ENCODE peak calls at places on chromosome 13, in four cellular contexts. C, M, Q and V are unnamed samples.

GRCh38 chr13:113840541-113841354 is 23.1 kb downstream of the GAS6 start:
- DNase-seq in M (no peak), C (no peak), Q (no peak), V (no peak)

GRCh38 chr13:96539791-96540190 is 449.9 kb downstream of the HS6ST3 start:
- DNase-seq in C (no peak), Q (no peak), M (no peak), V (no peak)

GRCh38 chr13:100495455-100495854 is 93.1 kb downstream of the GGACT start:
- DNase-seq in Q (no peak), C (no peak), M (no peak), V (no peak)

GRCh38 chr13:40895207-40895606 is 105.8 kb downstream of the SLC25A15 start:
- DNase-seq in C (no peak), Q (no peak), M (no peak), V (no peak)

GRCh38 chr13:24540236-24541126 is 27.9 kb upstream of the PARP4 start:
- DNase-seq in Q (no peak), M (no peak), C (no peak), V (no peak)

GRCh38 chr13:49996166-49996915 is 501 bp upstream of the TRIM13 start:
- DNase-seq in Q (peak; percentile 87), C (peak; percentile 97), M (peak; percentile 96), V (peak; percentile 97)

GRCh38 chr13:48244159-48244558 is 11.2 kb downstream of the ITM2B start:
- DNase-seq in Q (no peak), C (no peak), M (no peak), V (no peak)

GRCh38 chr13:33764716-33765115 is 53.2 kb upstream of the RFC3 start:
- DNase-seq in Q (no peak), C (no peak), M (no peak), V (no peak)

GRCh38 chr13:20721454-20722357 is 18.2 kb downstream of the IL17D start:
- DNase-seq in Q (no peak), C (no peak), M (peak; percentile 63), V (no peak)

GRCh38 chr13:32086366-32086765 is 54.8 kb downstream of the FRY start:
- DNase-seq in C (no peak), M (no peak), Q (no peak), V (no peak)

GRCh38 chr13:79614519-79614918 is 133.6 kb downstream of the NDFIP2 start:
- DNase-seq in Q (no peak), M (no peak), C (no peak), V (no peak)

GRCh38 chr13:38577048-38577447 is 109.8 kb upstream of the FREM2 start:
- DNase-seq in C (no peak), M (no peak), Q (no peak), V (no peak)

GRCh38 chr13:81609335-81609734 is 1268.4 kb upstream of the SPRY2 start:
- DNase-seq in C (no peak), Q (no peak), M (no peak), V (no peak)

GRCh38 chr13:94858856-94859811 is 146.8 kb upstream of the SOX21 start:
- DNase-seq in Q (no peak), M (peak; percentile 64), C (no peak), V (peak; percentile 80)

GRCh38 chr13:108020027-108020426 is 195.3 kb downstream of the LIG4 start:
- DNase-seq in M (no peak), Q (no peak), C (no peak), V (no peak)

GRCh38 chr13:70014337-70014736 is 93.3 kb upstream of the ATXN8OS start:
- DNase-seq in Q (no peak), M (no peak), C (no peak), V (no peak)

DNA sequence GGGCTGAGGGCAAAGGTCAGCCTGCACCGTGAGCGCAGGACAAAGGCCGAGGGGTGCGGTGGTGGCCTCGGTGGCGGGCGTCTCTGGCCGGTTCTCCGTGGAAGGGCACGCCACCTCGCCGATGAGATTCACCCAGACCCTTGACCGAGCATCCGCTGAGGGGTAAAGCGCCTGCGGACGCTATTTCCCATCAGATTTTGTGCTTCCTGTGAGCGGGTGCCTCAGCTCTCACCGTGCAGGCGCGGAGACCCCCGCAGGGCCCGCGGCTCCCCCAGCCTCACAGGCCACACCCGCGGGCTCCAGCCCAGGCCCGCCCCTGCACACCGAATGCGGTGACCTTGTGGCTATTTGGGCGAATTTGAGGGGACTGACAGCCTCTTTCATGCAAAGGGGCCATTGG is 348.0 kb downstream of the TEX29 start:
- DNase-seq in C (peak; percentile 81), Q (no peak), M (no peak), V (no peak)
- TF ChIP-seq CTCF in C (no peak), Q (no peak), M (no peak), V (no peak)

DNA sequence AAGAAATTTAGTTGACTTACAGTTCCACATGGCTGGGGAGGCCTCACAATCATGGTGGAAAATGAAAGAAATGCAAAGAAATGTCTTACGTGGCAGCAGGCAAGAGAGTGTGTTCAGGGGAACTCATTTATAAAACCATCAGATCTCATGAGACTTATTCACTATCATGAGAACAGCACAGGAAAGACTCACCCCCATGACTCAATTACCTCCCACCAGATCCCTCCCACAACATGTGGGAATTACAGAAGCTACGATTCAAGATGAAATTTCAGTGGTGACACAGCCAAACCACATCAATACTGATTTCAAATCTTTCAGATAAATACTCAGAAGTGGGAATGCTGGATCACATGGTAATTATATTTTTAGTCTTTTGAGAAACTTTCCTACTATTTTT is 1357.9 kb downstream of the SLITRK5 start:
- DNase-seq in Q (no peak), M (no peak), C (no peak), V (no peak)
- TF ChIP-seq CTCF in Q (no peak), M (no peak), C (no peak), V (no peak)

GRCh38 chr13:43195551-43195950 is 172.2 kb downstream of the DNAJC15 start:
- DNase-seq in Q (no peak), C (no peak), M (no peak), V (no peak)
- TF ChIP-seq CTCF in Q (no peak), C (no peak), M (no peak), V (no peak)

DNA sequence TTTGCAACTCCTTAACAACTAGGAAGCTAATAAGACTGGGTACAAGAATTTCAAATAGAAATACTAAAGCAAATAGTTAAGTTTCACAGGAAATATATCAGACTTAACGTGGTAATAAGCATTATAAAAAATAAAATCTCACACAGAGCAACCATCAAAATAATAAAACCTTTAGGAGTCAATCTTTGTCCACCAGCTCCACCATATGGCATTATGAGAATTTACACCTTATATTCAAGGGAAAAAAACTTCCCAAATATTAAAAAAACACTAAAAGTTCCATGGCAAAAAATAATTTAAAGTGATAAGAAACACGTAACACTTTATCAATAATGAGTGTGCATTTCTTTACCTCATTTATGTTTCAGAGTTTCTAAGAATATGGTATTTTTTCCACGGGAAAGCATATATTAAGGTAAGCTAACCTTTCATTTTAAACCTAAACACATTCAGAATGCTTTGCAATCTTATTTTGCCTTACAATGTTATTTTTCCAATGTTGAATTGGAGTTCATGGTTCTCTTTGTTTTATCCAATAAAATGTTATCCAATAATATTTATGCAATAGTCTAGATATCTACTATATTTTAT is 423.2 kb upstream of the SGCG start:
- DNase-seq in Q (no peak), C (no peak), M (no peak), V (no peak)
- TF ChIP-seq CTCF in Q (no peak), C (peak; percentile 51), M (no peak), V (no peak)